ENCODE peak calls at places on chromosome 12, in eight cellular contexts. V is A549, T is K562, L is HepG2, C is GM23338, S is HCT116, D is SK-N-SH, F is GM12878. N is an unnamed sample.

GRCh38 chr12:123645851-123646250 is 12.2 kb downstream of the GTF2H3 start:
- DNase-seq in L (no peak), F (no peak), V (no peak), T (no peak), C (no peak), S (no peak), D (no peak), N (no peak)

GRCh38 chr12:121765573-121765972 is 27.9 kb downstream of the RHOF start:
- DNase-seq in D (no peak), S (peak; percentile 58), V (no peak), C (no peak), F (no peak), L (no peak), T (peak; percentile 66), N (no peak)

GRCh38 chr12:14960548-14961465 is 594 bp downstream of the ARHGDIB start:
- DNase-seq in L (no peak), S (no peak), C (peak; percentile 29), T (no peak), F (no peak), V (no peak), D (no peak), N (no peak)

GRCh38 chr12:120365675-120366340 is 3.2 kb downstream of the MSI1 start:
- DNase-seq in S (no peak), T (no peak), V (no peak), F (no peak), D (no peak), L (peak; percentile 61), C (no peak), N (no peak)

GRCh38 chr12:52836042-52836466 is 1.9 kb upstream of the KRT79 start:
- DNase-seq in L (no peak), S (no peak), D (no peak), V (no peak), F (no peak), T (peak; percentile 57), C (no peak), N (no peak)

GRCh38 chr12:102568151-102568815 is 87.9 kb upstream of the IGF1 start:
- DNase-seq in L (no peak), C (no peak), T (no peak), S (no peak), D (no peak), F (no peak), V (no peak), N (no peak)

GRCh38 chr12:75481013-75481705 is 604 bp downstream of the GLIPR1 start:
- DNase-seq in V (no peak), D (no peak), T (no peak), C (no peak), S (no peak), L (no peak), F (no peak), N (no peak)

GRCh38 chr12:28966049-28966778 is 182.9 kb upstream of the FAR2 start:
- DNase-seq in T (no peak), S (no peak), L (no peak), C (no peak), F (no peak), D (no peak), V (no peak), N (no peak)

GRCh38 chr12:105775351-105775750 is 363.4 kb downstream of the NUAK1 start:
- DNase-seq in F (no peak), V (peak; percentile 50), C (no peak), T (no peak), L (no peak), D (no peak), S (no peak), N (no peak)

GRCh38 chr12:107651867-107652449 is 33.6 kb upstream of the PWP1 start:
- DNase-seq in D (no peak), F (no peak), L (no peak), T (no peak), S (no peak), C (no peak), V (no peak), N (no peak)

GRCh38 chr12:17829813-17830212 is 260.2 kb downstream of the RERGL start:
- DNase-seq in C (peak; percentile 9), T (no peak), S (no peak), V (no peak), F (no peak), D (no peak), L (no peak), N (no peak)

GRCh38 chr12:5873341-5873919 is 71.6 kb downstream of the ANO2 start:
- DNase-seq in L (no peak), S (no peak), D (no peak), F (no peak), T (no peak), C (peak; percentile 39), V (no peak), N (no peak)

GRCh38 chr12:31007636-31008175 is 66.0 kb upstream of the DDX11 start:
- DNase-seq in L (no peak), V (no peak), C (no peak), D (no peak), F (no peak), S (no peak), T (no peak), N (no peak)

GRCh38 chr12:29880987-29881386 is 97.2 kb upstream of the TMTC1 start:
- DNase-seq in S (no peak), T (no peak), D (no peak), F (no peak), C (no peak), V (no peak), L (no peak), N (no peak)

GRCh38 chr12:116529048-116529447 is 30.1 kb upstream of the MAP1LC3B2 start:
- DNase-seq in D (no peak), L (peak; percentile 84), F (no peak), S (no peak), C (no peak), T (no peak), V (peak; percentile 96), N (no peak)

GRCh38 chr12:100515956-100516355 is 42.3 kb downstream of the NR1H4 start:
- DNase-seq in C (no peak), T (no peak), V (no peak), D (no peak), F (no peak), L (no peak), S (no peak), N (no peak)

GRCh38 chr12:62319058-62319457 is 58.9 kb downstream of the USP15 start:
- DNase-seq in T (no peak), S (no peak), V (no peak), F (no peak), L (no peak), C (no peak), D (no peak), N (no peak)

GRCh38 chr12:105480162-105480561 is 149.7 kb downstream of the C12orf75 start:
- DNase-seq in D (no peak), V (no peak), C (peak; percentile 64), L (no peak), S (no peak), F (no peak), T (no peak), N (no peak)

GRCh38 chr12:49776413-49776812 is 35.1 kb downstream of the TMBIM6 start:
- DNase-seq in F (no peak), D (peak; percentile 79), S (peak; percentile 72), V (peak; percentile 83), C (peak; percentile 86), T (peak; percentile 70), L (peak; percentile 66), N (peak; percentile 64)

GRCh38 chr12:66152732-66153131 is 17.1 kb downstream of the TMBIM4 start:
- DNase-seq in F (no peak), C (no peak), L (no peak), V (no peak), T (no peak), S (no peak), D (no peak), N (no peak)

GRCh38 chr12:116133149-116133548 is 144.3 kb downstream of the MED13L start:
- DNase-seq in F (no peak), C (no peak), S (no peak), L (peak; percentile 78), D (no peak), T (no peak), V (no peak), N (no peak)

GRCh38 chr12:93902736-93903562 is 225.8 kb downstream of the CRADD start:
- DNase-seq in D (no peak), T (no peak), S (no peak), F (no peak), C (no peak), V (no peak), L (peak; percentile 60), N (no peak)

GRCh38 chr12:31004666-31005065 is 69.0 kb upstream of the DDX11 start:
- DNase-seq in F (no peak), D (no peak), L (no peak), C (no peak), T (no peak), V (no peak), S (no peak), N (no peak)

GRCh38 chr12:111776836-111777344 is 10.2 kb downstream of the ALDH2 start:
- DNase-seq in S (no peak), D (no peak), C (no peak), T (no peak), V (no peak), F (no peak), L (no peak), N (no peak)
- H3K4me1 ChIP-seq in S (no peaks in the 10 kb centered on the region), D (peaks cover 6% of the 10 kb centered on the region), C (peaks cover 7% of the 10 kb centered on the region), T (peaks cover 28% of the 10 kb centered on the region), V (peaks cover 68% of the 10 kb centered on the region), F (peaks cover 34% of the 10 kb centered on the region), L (peaks cover 84% of the 10 kb centered on the region), N (peaks cover 30% of the 10 kb centered on the region)

GRCh38 chr12:20368653-20369163 is 371 bp downstream of the PDE3A start:
- DNase-seq in V (peak; percentile 40), L (no peak), T (no peak), D (peak; percentile 72), F (no peak), C (peak; percentile 69), S (no peak), N (no peak)

GRCh38 chr12:20369164-20370000 is 1.0 kb downstream of the PDE3A start:
- DNase-seq in C (peak; percentile 79), D (peak; percentile 74), F (no peak), S (no peak), V (peak; percentile 75), L (no peak), T (no peak), N (no peak)

GRCh38 chr12:20370841-20371240 is 2.5 kb downstream of the PDE3A start:
- DNase-seq in S (no peak), L (no peak), C (no peak), T (no peak), F (no peak), V (no peak), D (no peak), N (no peak)

GRCh38 chr12:20367731-20368652 is at the start of gene PDE3A:
- DNase-seq in L (no peak), F (no peak), S (peak; percentile 39), D (peak; percentile 80), T (no peak), C (peak; percentile 93), V (peak; percentile 79), N (no peak)

GRCh38 chr12:20370001-20370381 is 1.7 kb downstream of the PDE3A start:
- DNase-seq in S (no peak), C (peak; percentile 70), V (peak; percentile 45), D (peak; percentile 31), L (no peak), T (no peak), F (no peak), N (no peak)
- TF ChIP-seq REST in S (no peak), C (no peak), V (no peak), D (no peak), L (no peak), T (no peak), F (no peak), N (no peak)

GRCh38 chr12:42234970-42235369 is 3.1 kb downstream of the YAF2 start:
- DNase-seq in T (no peak), F (no peak), L (peak; percentile 65), V (no peak), S (no peak), C (no peak), D (no peak), N (no peak)
- H3K4me1 ChIP-seq in T (peaks cover 14% of the 10 kb centered on the region), F (peaks cover 3% of the 10 kb centered on the region), L (peaks cover 35% of the 10 kb centered on the region), V (peaks cover 27% of the 10 kb centered on the region), S (peaks cover 15% of the 10 kb centered on the region), C (peaks cover 7% of the 10 kb centered on the region), D (peaks cover 7% of the 10 kb centered on the region), N (peaks cover 17% of the 10 kb centered on the region)

GRCh38 chr12:26369588-26369987 is 174.2 kb downstream of the SSPN start:
- DNase-seq in V (peak; percentile 30), L (no peak), D (no peak), S (no peak), C (peak; percentile 21), F (no peak), T (peak; percentile 11), N (no peak)
- TF ChIP-seq REST in V (no peak), L (no peak), D (no peak), S (no peak), C (no peak), F (no peak), T (no peak), N (no peak)

N was measured in Panc1.